ENCODE peak calls at places on chromosomes 6 and 20, in five cellular contexts. L, F, P, Q and J are unnamed samples. For H4K20me1, the result is how much of the 10 kb centered on the place peaks cover.

GRCh38 chr6:158086054-158086705 is 81.9 kb downstream of the SERAC1 start:
- DNase-seq in L (peak), F (peak), P (no peak), Q (no peak), J (peak)

GRCh38 chr6:137690721-137691120 is 176.3 kb upstream of the TNFAIP3 start:
- DNase-seq in L (no peak), F (no peak), P (no peak), Q (no peak), J (no peak)

GRCh38 chr20:23062632-23063031 is 13.2 kb upstream of the THBD start:
- DNase-seq in L (no peak), F (no peak), P (no peak), Q (no peak), J (no peak)

GRCh38 chr6:20817806-20818320 is 283.6 kb downstream of the CDKAL1 start:
- DNase-seq in L (peak), F (no peak), P (no peak), Q (no peak), J (no peak)

GRCh38 chr6:130046711-130047439 is 28.5 kb downstream of the L3MBTL3 start:
- DNase-seq in L (peak), F (peak), P (no peak), Q (no peak), J (no peak)

GRCh38 chr20:17498181-17498580 is 33.0 kb downstream of the BFSP1 start:
- DNase-seq in L (no peak), F (peak), P (peak), Q (no peak), J (no peak)

GRCh38 chr6:75481394-75481793 is 12.2 kb downstream of the FILIP1 start:
- DNase-seq in L (peak), F (peak), P (no peak), Q (peak), J (no peak)

GRCh38 chr6:52575490-52575868 is 1.4 kb downstream of the TRAM2 start:
- DNase-seq in L (peak), F (peak), P (no peak), Q (no peak), J (no peak)

GRCh38 chr6:154721460-154721859 is 11.8 kb upstream of the SCAF8 start:
- DNase-seq in L (peak), F (peak), P (peak), Q (no peak), J (no peak)

GRCh38 chr20:58237318-58238182 is 9.1 kb upstream of the ANKRD60 start:
- DNase-seq in L (peak), F (peak), P (peak), Q (no peak), J (no peak)

GRCh38 chr20:52448513-52448912 is 256.9 kb upstream of the ZFP64 start:
- DNase-seq in L (no peak), F (no peak), P (no peak), Q (no peak), J (no peak)

GRCh38 chr6:72324591-72324990 is 297.3 kb upstream of the KCNQ5 start:
- DNase-seq in L (no peak), F (no peak), P (no peak), Q (no peak), J (no peak)

GRCh38 chr6:148451690-148452089 is 109.1 kb downstream of the SASH1 start:
- DNase-seq in L (no peak), F (no peak), P (no peak), Q (no peak), J (peak)

GRCh38 chr6:39430968-39431523 is 108.5 kb upstream of the KCNK16 start:
- DNase-seq in L (peak), F (peak), P (no peak), Q (peak), J (peak)

GRCh38 chr6:46586896-46587295 is 65.7 kb downstream of the CYP39A1 start:
- DNase-seq in L (no peak), F (no peak), P (no peak), Q (no peak), J (no peak)

GRCh38 chr6:35371494-35372262 is 29.3 kb downstream of the PPARD start:
- DNase-seq in L (no peak), F (no peak), P (no peak), Q (no peak), J (no peak)
- H4K20me1 ChIP-seq in L (under half), F (under half), P (under half), Q (under half), J (under half)

DNA sequence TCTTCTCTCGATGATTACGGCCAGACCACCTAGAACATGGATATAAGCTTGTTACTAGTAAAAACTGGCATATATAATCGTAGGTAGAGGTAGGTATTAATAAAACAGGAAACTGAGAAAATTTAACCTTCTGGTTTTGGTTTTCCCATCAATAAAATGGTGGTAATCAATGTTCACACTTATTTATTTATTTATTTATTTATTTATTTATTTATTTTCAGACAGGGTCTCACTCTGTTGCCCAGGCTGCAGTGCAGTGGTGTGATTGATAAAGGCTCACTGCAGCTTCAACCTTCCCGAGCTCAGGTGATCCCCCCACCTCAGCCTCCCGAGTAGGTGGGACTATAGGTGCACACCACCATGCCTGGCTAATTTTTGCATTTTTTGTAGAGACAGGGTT is 11.4 kb downstream of the TOMM6 start:
- DNase-seq in L (no peak), F (no peak), P (no peak), Q (no peak), J (no peak)
- H4K20me1 ChIP-seq in L (under half), F (under half), P (under half), Q (under half), J (under half)

DNA sequence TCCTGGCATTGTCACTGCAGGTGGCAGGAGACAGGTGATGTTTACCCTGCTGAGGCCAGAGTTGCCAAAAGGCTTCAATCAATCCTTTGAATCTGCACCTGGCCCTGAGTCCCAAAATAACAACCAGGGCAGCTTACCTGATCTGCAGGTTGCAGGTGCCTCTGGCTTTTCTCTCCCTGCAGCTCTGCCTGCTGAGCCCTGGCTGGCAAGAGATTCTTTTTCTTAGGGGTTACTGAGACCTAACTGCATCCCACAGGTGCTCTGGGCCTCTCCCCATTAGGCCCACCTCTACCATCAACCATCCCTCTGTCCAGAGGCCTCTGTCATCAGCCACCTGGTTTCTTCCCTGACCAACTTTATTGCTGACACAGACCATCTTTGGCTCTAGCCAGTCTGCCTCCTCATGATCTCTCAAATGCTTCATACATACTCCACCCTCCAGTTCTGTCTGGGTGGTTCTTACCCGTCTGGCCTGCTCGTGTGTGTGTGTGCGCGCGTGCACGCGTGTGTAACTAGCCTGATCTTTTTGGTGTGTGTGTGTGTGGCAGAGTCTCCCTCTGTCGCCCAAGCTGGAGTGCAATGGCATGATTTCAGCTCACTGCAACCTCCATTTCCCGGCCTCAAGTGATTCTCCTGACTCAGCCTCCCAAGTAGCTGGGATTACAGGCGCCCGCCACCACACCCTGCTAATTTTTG is 13.7 kb downstream of the BCL2L1 start:
- DNase-seq in L (no peak), F (no peak), P (peak), Q (no peak), J (peak)
- H4K20me1 ChIP-seq in L (under half), F (under half), P (under half), Q (under half), J (half or more)

DNA sequence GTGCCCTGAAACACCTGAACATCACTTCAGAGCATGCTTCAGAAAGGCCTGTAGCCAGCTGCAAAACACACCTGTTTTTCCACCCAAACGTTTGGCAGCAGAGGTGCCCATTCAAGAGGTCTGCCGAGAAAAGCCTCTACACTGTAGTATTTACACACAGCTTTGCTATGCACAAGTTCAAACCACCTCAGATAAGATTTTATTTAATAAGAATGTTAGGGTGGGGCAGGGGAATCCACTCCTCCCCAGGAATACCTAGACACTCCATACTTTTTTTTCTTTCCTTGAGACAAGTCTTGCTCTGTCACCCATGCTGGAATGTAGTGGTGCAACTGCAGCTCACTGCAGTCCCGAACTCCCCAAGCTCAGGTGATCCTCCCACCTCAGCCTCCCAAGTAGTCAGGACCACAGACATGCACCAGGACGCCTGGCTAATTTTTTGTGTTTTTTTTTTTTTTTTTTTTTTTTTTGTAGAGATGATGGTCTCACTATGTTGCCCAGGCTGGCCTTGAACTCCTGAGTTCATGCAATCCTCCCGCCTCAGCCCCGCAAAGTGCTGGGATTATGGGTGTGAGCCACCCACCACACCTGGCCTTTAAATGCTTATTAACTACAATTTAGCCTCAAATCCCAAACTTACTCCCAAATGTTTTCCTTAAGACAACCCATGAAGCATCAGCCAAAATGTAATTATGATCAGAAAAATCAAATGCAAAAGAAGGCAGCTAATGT is 9.7 kb downstream of the MRPL14 start:
- DNase-seq in L (peak), F (peak), P (peak), Q (no peak), J (no peak)
- H4K20me1 ChIP-seq in L (under half), F (under half), P (under half), Q (under half), J (half or more)

GRCh38 chr6:167845856-167846255 is 19.1 kb downstream of the AFDN start:
- DNase-seq in L (no peak), F (no peak), P (no peak), Q (no peak), J (no peak)

GRCh38 chr6:167849846-167850459 is 23.2 kb downstream of the AFDN start:
- DNase-seq in L (peak), F (no peak), P (peak), Q (no peak), J (no peak)

GRCh38 chr6:167847936-167848335 is 21.2 kb downstream of the AFDN start:
- DNase-seq in L (no peak), F (no peak), P (no peak), Q (no peak), J (no peak)

GRCh38 chr6:167848783-167849182 is 22.1 kb downstream of the AFDN start:
- DNase-seq in L (no peak), F (no peak), P (no peak), Q (no peak), J (no peak)

DNA sequence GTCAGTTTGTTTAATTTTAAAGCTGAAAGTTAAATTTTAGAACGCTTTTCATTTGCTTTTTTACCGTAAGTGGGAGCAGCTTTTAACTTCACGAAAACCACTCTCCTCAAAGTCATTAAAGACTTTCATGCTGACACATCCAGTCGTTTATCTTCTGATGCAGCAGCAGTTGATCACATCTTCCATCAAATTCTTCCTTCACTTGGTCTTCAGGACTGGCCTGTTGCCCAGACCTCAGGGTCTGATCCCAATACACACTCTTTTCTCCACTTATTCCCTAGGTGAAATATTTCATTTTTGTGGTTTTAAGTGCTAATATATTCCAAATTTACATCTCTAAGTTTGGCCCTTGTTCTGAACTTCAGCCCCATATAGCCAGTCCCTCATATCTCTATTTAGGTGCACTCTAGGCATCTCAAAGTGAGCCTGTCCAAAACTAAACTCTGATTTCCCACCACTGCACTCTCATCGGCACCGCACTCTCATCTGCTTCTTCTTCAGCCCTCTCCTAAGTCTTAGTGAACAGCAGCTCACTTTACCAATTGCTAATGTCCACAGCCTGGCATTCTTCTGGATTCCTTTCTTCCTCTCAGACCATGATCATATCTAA is 20.4 kb downstream of the AFDN start:
- DNase-seq in L (peak), F (no peak), P (no peak), Q (no peak), J (no peak)
- H4K20me1 ChIP-seq in L (under half), F (under half), P (under half), Q (under half), J (under half)

GRCh38 chr6:111976169-111976568 is 77.7 kb upstream of the CCN6 start:
- DNase-seq in L (no peak), F (no peak), P (no peak), Q (no peak), J (no peak)

GRCh38 chr6:111975501-111975900 is 78.4 kb upstream of the CCN6 start:
- DNase-seq in L (no peak), F (no peak), P (no peak), Q (no peak), J (no peak)

GRCh38 chr6:111972714-111973678 is 80.9 kb upstream of the CCN6 start:
- DNase-seq in L (peak), F (peak), P (peak), Q (no peak), J (no peak)

GRCh38 chr6:111971866-111972532 is 81.9 kb upstream of the CCN6 start:
- DNase-seq in L (peak), F (peak), P (no peak), Q (no peak), J (no peak)

GRCh38 chr6:111973897-111974639 is 79.8 kb upstream of the CCN6 start:
- DNase-seq in L (peak), F (peak), P (no peak), Q (no peak), J (no peak)
- H4K20me1 ChIP-seq in L (under half), F (under half), P (under half), Q (under half), J (under half)

DNA sequence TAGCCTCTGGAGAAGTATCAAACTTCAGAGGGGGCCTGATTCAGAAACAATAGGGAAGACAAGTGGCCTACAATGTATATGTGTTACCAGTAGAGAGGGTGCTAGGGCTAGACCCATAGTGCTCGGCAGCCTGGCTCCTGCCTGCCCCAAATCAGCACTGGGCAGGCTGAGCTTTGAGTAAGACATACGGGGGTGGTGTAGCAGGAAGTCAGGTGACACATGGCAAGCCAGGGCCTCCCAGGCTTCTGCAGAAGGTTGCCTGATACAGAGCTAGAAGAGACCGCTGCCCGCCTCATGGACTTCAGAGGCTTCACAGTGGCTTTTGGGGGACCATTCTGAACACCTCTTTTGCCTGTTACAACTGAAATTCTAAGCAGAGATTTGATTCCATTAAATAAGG is 43.4 kb downstream of the RALY start:
- DNase-seq in L (no peak), F (peak), P (no peak), Q (no peak), J (peak)
- H4K20me1 ChIP-seq in L (under half), F (under half), P (under half), Q (under half), J (half or more)

GRCh38 chr20:35091808-35092523 is 641 bp downstream of the TRPC4AP start:
- DNase-seq in L (peak), F (peak), P (no peak), Q (no peak), J (peak)

GRCh38 chr20:35088231-35088794 is 4.3 kb downstream of the TRPC4AP start:
- DNase-seq in L (peak), F (peak), P (no peak), Q (no peak), J (no peak)

GRCh38 chr20:35085477-35086225 is 7.0 kb downstream of the TRPC4AP start:
- DNase-seq in L (no peak), F (no peak), P (no peak), Q (no peak), J (peak)

GRCh38 chr20:35084998-35085397 is 7.6 kb downstream of the TRPC4AP start:
- DNase-seq in L (no peak), F (no peak), P (no peak), Q (no peak), J (no peak)

GRCh38 chr20:35087355-35087754 is 5.3 kb downstream of the TRPC4AP start:
- DNase-seq in L (no peak), F (no peak), P (no peak), Q (no peak), J (no peak)
- H4K20me1 ChIP-seq in L (under half), F (under half), P (under half), Q (under half), J (under half)

DNA sequence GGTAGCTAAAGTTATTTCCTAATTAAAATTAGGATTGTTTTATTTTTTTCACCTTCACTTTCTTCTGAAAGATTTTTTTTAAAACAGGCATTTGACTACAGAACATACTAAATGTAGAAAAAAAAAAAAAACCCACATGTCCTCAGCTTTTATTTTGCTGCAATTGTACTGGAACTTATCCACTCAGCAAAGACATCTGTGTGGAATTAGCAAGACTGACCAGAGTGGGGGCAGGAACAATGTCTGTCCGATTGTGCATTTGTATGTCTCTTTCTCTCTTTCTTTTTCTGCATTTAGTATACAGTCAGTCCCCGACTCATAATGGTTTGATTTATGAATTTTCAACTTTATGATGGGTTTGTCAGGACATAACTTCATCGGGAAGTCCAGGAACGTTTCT is 77.3 kb downstream of the CHD6 start:
- DNase-seq in L (no peak), F (peak), P (no peak), Q (no peak), J (no peak)
- H4K20me1 ChIP-seq in L (under half), F (under half), P (under half), Q (under half), J (under half)